ENCODE peak calls at places on chromosomes 1 and 21, in five cellular contexts. E, N, X, R and A are unnamed samples.

GRCh38 chr1:231694081-231694443 is 67.5 kb downstream of the DISC1 start:
- DNase-seq in X (no peak), E (no peak), N (no peak), R (no peak), A (no peak)

GRCh38 chr1:150173161-150173585 is 23.5 kb downstream of the PLEKHO1 start:
- DNase-seq in X (no peak), R (no peak), E (peak), N (no peak), A (no peak)

GRCh38 chr1:165696625-165697100 is 1.7 kb downstream of the ALDH9A1 start:
- DNase-seq in X (no peak), N (no peak), R (peak), E (peak), A (no peak)

GRCh38 chr1:233505130-233505529 is 108.8 kb upstream of the KCNK1 start:
- DNase-seq in R (peak), E (no peak), N (peak), X (no peak), A (no peak)

GRCh38 chr1:39483276-39483675 is 8.2 kb upstream of the BMP8A start:
- DNase-seq in X (no peak), N (no peak), E (no peak), R (no peak), A (no peak)

GRCh38 chr21:30033441-30033840 is 93.6 kb upstream of the GRIK1 start:
- DNase-seq in N (no peak), X (no peak), R (no peak), E (no peak), A (no peak)

GRCh38 chr1:240004086-240004749 is 87.5 kb upstream of the FMN2 start:
- DNase-seq in X (peak), R (peak), E (no peak), N (no peak), A (no peak)

GRCh38 chr1:8363186-8363585 is 45.3 kb downstream of the SLC45A1 start:
- DNase-seq in R (no peak), E (no peak), N (no peak), X (no peak), A (no peak)

GRCh38 chr1:63867429-63868176 is 93.8 kb downstream of the ROR1 start:
- DNase-seq in E (no peak), R (no peak), N (no peak), X (no peak), A (no peak)

GRCh38 chr1:180498594-180498993 is 3.8 kb downstream of the ACBD6 start:
- DNase-seq in X (no peak), N (no peak), E (no peak), R (no peak), A (no peak)

GRCh38 chr1:185342017-185342416 is 25.0 kb upstream of the IVNS1ABP start:
- DNase-seq in R (no peak), N (no peak), E (no peak), X (no peak), A (no peak)

GRCh38 chr1:225446298-225446941 is 18.6 kb upstream of the LBR start:
- DNase-seq in X (no peak), N (peak), R (no peak), E (no peak), A (no peak)

GRCh38 chr21:36860736-36861594 is 105.5 kb downstream of the HLCS start:
- DNase-seq in E (peak), R (peak), N (no peak), X (peak), A (no peak)

GRCh38 chr21:40120944-40121575 is 253.8 kb downstream of the PCP4 start:
- DNase-seq in E (no peak), R (peak), X (peak), N (peak), A (no peak)

GRCh38 chr1:207910678-207911354 is at the start of gene CD34:
- DNase-seq in R (no peak), E (no peak), X (no peak), N (no peak), A (no peak)

GRCh38 chr1:153774036-153774435 is 1.2 kb upstream of the SLC27A3 start:
- DNase-seq in E (no peak), N (no peak), X (no peak), R (no peak), A (no peak)

GRCh38 chr1:70210820-70211219 is 5.4 kb upstream of the LRRC40 start:
- DNase-seq in R (no peak), E (no peak), X (no peak), N (no peak), A (no peak)

GRCh38 chr1:35499652-35500176 is 57.5 kb downstream of the KIAA0319L start:
- DNase-seq in X (peak), E (no peak), N (no peak), R (no peak), A (no peak)

GRCh38 chr1:9594471-9595155 is 5.9 kb downstream of the TMEM201 start:
- DNase-seq in X (no peak), E (no peak), N (no peak), R (no peak), A (no peak)

GRCh38 chr1:226129230-226129629 is 57.3 kb downstream of the ACBD3 start:
- DNase-seq in E (no peak), R (no peak), N (no peak), X (no peak), A (no peak)

GRCh38 chr1:52237430-52237829 is 95.5 kb downstream of the ZFYVE9 start:
- DNase-seq in R (peak), X (no peak), E (no peak), N (no peak), A (no peak)

GRCh38 chr1:33943978-33944377 is 80.1 kb downstream of the HMGB4 start:
- DNase-seq in X (no peak), R (peak), E (no peak), N (no peak), A (no peak)

GRCh38 chr1:233269656-233270055 is 25.9 kb downstream of the PCNX2 start:
- DNase-seq in X (no peak), N (no peak), E (no peak), R (no peak), A (no peak)

GRCh38 chr1:8679411-8679800 is 138.0 kb downstream of the RERE start:
- DNase-seq in E (no peak), N (no peak), R (no peak), X (no peak), A (no peak)

GRCh38 chr1:10528066-10529014 is 53.6 kb downstream of the PEX14 start:
- DNase-seq in X (no peak), N (no peak), R (peak), E (no peak), A (no peak)

GRCh38 chr1:150548632-150549495 is at the start of gene ADAMTSL4:
- DNase-seq in N (peak), X (peak), E (no peak), R (peak), A (no peak)

GRCh38 chr1:158813159-158813558 is 18.0 kb upstream of the MNDA start:
- DNase-seq in X (no peak), R (no peak), E (no peak), N (no peak), A (no peak)

GRCh38 chr1:44029260-44029910 is 1.9 kb downstream of the SLC6A9 start:
- DNase-seq in X (peak), E (no peak), N (no peak), R (no peak), A (no peak)

GRCh38 chr1:235483090-235483489 is 21.2 kb downstream of the B3GALNT2 start:
- DNase-seq in N (no peak), E (no peak), X (no peak), R (no peak), A (no peak)

GRCh38 chr1:72062584-72062983 is 219.8 kb downstream of the NEGR1 start:
- DNase-seq in E (no peak), N (no peak), X (no peak), R (no peak), A (peak)

GRCh38 chr21:26710155-26710554 is 135.1 kb downstream of the ADAMTS1 start:
- DNase-seq in X (no peak), N (no peak), R (no peak), E (no peak), A (no peak)

GRCh38 chr21:44418108-44418875 is 37.0 kb upstream of the LRRC3 start:
- DNase-seq in N (no peak), E (no peak), R (no peak), X (no peak), A (no peak)

DNA sequence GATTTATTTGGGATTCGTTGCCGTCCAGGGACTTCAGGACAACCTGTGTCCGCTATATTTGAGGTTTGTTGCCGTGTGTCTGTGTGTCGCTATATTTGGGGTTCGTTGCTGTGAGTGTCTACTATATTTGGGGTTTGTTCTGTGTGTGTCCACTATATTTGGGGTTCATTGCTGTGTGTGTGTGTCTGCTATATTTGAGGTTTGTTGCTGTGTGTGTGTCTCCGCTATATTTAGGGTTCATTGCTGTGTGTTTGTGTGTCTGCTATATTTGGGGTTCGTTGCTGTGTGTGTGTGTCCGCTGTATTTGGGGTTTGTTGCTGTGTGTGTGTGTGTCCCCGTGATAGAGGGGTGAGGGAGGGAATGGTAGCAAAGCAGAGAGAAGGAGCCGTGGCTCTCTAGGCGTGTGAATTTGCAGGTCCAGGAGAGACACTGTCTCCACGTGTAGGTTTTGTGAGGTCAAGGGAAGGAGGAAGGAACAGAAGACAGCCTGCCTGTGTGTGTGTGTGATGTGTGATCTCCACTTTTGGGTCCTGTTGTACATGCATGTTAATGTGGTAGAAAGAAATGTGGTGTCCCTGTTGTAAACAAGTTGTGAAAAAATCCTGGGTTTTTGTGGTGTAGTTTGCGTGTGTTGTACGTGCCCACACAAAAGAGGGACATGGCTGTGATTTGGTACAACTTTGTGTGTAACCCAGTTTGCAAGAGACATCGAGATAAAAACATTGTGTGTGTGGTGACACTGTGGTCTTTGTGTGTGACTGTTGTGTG is 56.2 kb upstream of the ECE1 start:
- DNase-seq in E (no peak), R (no peak), N (no peak), X (no peak), A (no peak)
- H3K9ac ChIP-seq in E (peak), R (peak), N (peak), X (peak), A (peak)

DNA sequence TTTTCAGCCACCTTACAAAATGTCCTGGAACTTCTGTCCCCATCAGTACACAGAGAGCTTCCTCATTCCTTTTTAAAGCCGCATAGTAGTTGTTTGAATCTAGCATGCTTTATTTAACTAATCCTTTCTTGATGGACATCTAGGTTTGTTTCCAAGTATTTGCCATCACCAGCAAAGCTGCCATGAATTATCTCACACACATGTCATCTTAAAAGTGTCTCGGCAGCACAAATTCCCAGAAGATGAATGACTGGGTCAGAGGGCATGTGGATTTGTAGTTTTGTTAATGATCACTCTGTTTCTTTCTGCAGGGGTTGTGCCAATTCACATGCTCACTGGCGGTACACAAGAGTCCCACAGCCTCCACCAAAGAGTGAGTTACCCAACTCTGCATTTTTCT is 68.3 kb downstream of the CLIC6 start:
- DNase-seq in X (no peak), N (no peak), R (peak), E (no peak), A (no peak)
- TF ChIP-seq CTCF in X (no peak), N (no peak), R (no peak), E (no peak), A (no peak)

DNA sequence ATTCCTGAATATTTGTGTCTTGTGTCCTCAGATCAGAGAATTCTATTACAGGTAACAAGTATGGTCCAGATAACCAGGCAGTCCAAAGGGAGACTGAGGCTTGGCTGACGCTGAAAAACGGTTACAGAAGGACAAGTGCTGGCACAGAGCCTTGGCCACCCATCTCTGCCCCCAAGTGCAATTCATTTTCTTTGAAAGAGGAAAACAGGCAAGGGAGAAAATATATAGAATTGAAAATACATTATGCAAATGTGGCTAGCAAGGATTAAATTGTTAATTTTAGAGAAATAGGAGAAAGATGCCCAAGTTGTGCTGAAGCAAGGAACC is 1.2 kb downstream of the SORT1 start:
- DNase-seq in N (no peak), X (no peak), R (no peak), E (no peak), A (no peak)
- H3K4me3 ChIP-seq in N (peak), X (peak), R (peak), E (peak), A (no peak)

DNA sequence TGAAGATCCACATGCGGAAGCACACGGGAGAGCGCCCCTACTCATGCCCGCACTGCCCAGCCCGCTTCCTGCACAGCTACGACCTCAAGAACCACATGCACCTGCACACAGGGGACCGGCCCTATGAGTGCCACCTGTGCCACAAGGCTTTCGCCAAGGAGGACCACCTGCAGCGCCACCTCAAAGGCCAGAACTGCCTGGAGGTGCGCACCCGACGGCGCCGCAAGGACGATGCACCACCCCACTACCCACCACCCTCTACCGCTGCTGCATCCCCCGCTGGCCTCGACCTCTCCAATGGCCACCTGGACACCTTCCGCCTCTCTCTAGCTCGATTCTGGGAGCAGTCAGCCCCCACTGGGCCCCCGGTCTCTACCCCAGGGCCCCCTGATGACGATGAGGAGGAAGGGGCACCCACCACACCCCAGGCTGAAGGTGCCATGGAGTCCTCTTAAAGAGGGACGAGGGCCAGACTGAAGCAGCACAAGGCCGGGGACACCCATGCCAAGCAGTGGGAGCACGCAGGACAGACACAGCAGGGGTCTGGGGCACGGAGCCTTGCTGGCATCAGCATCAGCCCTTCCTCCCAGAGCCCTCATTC is 13.7 kb downstream of the ZBTB7B start:
- DNase-seq in N (peak), E (peak), X (no peak), R (no peak), A (no peak)
- H3K9ac ChIP-seq in N (peak), E (peak), X (peak), R (peak), A (peak)

DNA sequence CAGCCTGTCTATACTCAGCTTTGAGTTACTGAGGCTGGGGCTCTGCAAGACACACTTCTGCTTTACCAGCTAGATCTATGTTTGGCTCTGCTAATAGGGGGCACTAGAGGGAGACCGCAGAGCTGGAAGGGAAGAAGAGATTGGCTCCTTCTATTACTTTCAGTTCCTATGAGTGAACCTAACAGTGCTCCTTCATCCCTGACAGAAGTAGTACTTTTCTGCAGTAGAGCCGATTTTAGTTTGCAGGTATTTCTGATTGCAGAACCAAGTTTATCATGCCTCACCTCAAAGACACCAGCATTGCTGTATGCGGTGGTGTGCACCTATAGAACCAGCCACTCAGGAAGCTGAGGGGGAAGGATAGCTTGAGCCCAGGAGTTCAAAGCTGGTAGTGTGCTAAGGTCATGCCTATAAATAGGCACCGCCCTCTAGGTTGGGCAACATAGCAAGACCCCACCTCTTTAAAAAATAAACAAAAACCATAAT is 5.7 kb upstream of the ZDHHC18 start:
- DNase-seq in R (no peak), E (peak), N (peak), X (no peak), A (no peak)
- TF ChIP-seq CTCF in R (peak), E (peak), N (peak), X (peak), A (no peak)

DNA sequence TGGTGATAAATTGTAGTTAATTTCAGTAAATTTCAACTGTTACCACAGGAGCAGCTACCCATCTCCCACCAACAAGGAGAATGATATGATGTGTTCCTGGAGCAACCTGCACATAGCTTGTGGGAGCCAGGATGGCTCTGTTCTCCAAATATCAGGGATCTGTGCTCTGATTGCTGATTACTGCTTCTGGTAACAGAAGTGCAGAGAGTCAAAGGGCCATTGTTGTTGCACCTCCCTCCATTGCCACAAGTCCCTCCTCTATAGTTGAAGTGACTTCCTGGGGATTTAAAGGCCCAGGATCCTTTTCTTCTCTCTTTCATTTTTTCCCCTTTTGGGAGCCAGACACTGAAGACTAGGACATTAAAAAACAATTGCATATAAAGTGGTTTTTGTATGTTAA is 51.6 kb upstream of the HPDL start:
- DNase-seq in R (no peak), X (no peak), N (peak), E (no peak), A (no peak)
- H3K4me3 ChIP-seq in R (no peak), X (no peak), N (no peak), E (no peak), A (no peak)

GRCh38 chr1:48600182-48600581 is 128.2 kb upstream of the SPATA6 start:
- DNase-seq in X (no peak), N (no peak), E (no peak), R (no peak), A (no peak)

GRCh38 chr1:48597663-48598062 is 125.7 kb upstream of the SPATA6 start:
- DNase-seq in X (no peak), E (no peak), N (no peak), R (no peak), A (no peak)

GRCh38 chr1:48596036-48596435 is 124.0 kb upstream of the SPATA6 start:
- DNase-seq in X (no peak), N (no peak), R (no peak), E (no peak), A (no peak)

GRCh38 chr1:48595613-48596012 is 123.6 kb upstream of the SPATA6 start:
- DNase-seq in E (no peak), R (no peak), X (no peak), N (no peak), A (no peak)
- H3K9ac ChIP-seq in E (no peak), R (no peak), X (no peak), N (no peak), A (no peak)

GRCh38 chr1:160606611-160607010 is 27.3 kb upstream of the CD84 start:
- DNase-seq in E (no peak), R (no peak), X (no peak), N (no peak), A (no peak)

GRCh38 chr1:160605792-160606520 is 26.7 kb upstream of the CD84 start:
- DNase-seq in N (no peak), R (no peak), X (no peak), E (no peak), A (no peak)

GRCh38 chr1:160608057-160608456 is 28.8 kb upstream of the CD84 start:
- DNase-seq in X (no peak), N (no peak), E (no peak), R (no peak), A (no peak)

GRCh38 chr1:160607051-160608032 is 28.0 kb upstream of the CD84 start:
- DNase-seq in N (peak), E (peak), X (peak), R (peak), A (peak)

DNA sequence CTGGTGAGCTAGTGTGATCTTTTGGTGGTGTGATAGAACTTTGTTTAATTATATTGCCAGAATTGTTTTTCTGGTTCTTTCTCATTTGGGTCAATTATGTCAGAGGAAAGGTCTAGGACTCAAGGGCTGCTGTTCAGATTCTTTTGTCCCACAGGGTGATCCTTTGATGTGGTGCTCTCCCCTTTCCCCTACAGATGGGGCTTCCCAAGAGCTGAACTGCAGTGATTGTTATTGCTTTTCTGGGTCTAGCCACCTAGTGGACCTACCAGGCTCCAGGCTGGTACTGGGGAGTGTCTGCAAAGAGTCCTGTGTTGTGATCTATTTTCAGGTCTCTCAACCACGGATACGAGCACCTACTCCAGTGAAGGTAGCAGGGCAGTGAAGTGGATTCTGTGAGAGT is 25.9 kb upstream of the CD84 start:
- DNase-seq in N (no peak), X (no peak), E (no peak), R (no peak), A (no peak)
- TF ChIP-seq CTCF in N (peak), X (no peak), E (no peak), R (no peak), A (no peak)